ENCODE peak calls at places on chromosomes 4 and X, in six cellular contexts. Y, Q, D, F, B and G are unnamed samples.

GRCh38 chr4:164601653-164602052 is 152.3 kb upstream of the SMIM31 start:
- DNase-seq in Y (no peak), Q (no peak), D (no peak), F (no peak), B (no peak), G (no peak)

GRCh38 chr4:185587444-185588161 is 52.3 kb upstream of the PDLIM3 start:
- DNase-seq in Y (peak), Q (peak), D (no peak), F (no peak), B (no peak), G (no peak)

GRCh38 chr4:165381821-165382373 is 3.1 kb downstream of the CPE start:
- DNase-seq in Y (no peak), Q (no peak), D (no peak), F (no peak), B (no peak), G (no peak)

GRCh38 chrX:150148749-150149672 is 210.7 kb upstream of the EOLA2 start:
- DNase-seq in Y (no peak), Q (peak), D (no peak), F (no peak), B (peak), G (no peak)

GRCh38 chr4:675980-676870 is 1.9 kb downstream of the MYL5 start:
- DNase-seq in Y (no peak), Q (no peak), D (no peak), F (no peak), B (no peak), G (peak)

GRCh38 chr4:151340751-151341385 is 15.5 kb upstream of the SH3D19 start:
- DNase-seq in Y (no peak), Q (no peak), D (no peak), F (no peak), B (no peak), G (no peak)

GRCh38 chr4:26573389-26573794 is 10.5 kb upstream of the TBC1D19 start:
- DNase-seq in Y (no peak), Q (no peak), D (peak), F (no peak), B (no peak), G (no peak)

GRCh38 chr4:169201144-169202124 is 69.3 kb downstream of the SH3RF1 start:
- DNase-seq in Y (no peak), Q (peak), D (no peak), F (no peak), B (no peak), G (no peak)

GRCh38 chrX:117985241-117985640 is 131.4 kb downstream of the KLHL13 start:
- DNase-seq in Y (no peak), Q (no peak), D (no peak), F (no peak), B (no peak), G (peak)

GRCh38 chrX:155779831-155780230 is 101.3 kb upstream of the VAMP7 start:
- DNase-seq in Y (no peak), Q (no peak), D (no peak), F (no peak), B (no peak), G (no peak)

GRCh38 chr4:152536545-152537182 is 772 bp upstream of the FBXW7 start:
- DNase-seq in Y (no peak), Q (peak), D (no peak), F (no peak), B (no peak), G (no peak)

GRCh38 chr4:41155194-41155830 is 59.0 kb downstream of the APBB2 start:
- DNase-seq in Y (no peak), Q (peak), D (no peak), F (no peak), B (no peak), G (no peak)

GRCh38 chr4:115537387-115537786 is 424.0 kb upstream of the NDST4 start:
- DNase-seq in Y (no peak), Q (no peak), D (no peak), F (no peak), B (no peak), G (no peak)

GRCh38 chr4:135533053-135533452 is 1331.5 kb upstream of the PABPC4L start:
- DNase-seq in Y (no peak), Q (no peak), D (no peak), F (no peak), B (no peak), G (no peak)

GRCh38 chr4:12724520-12724919 is 759.6 kb downstream of the RAB28 start:
- DNase-seq in Y (no peak), Q (peak), D (no peak), F (no peak), B (no peak), G (no peak)

GRCh38 chrX:17535229-17535628 is 160.2 kb downstream of the NHS start:
- DNase-seq in Y (peak), Q (peak), D (no peak), F (no peak), B (no peak), G (peak)
- TF ChIP-seq CTCF in Y (peak), Q (peak), D (peak), F (peak), B (peak), G (peak)

GRCh38 chr4:19736968-19737756 is 514.5 kb upstream of the SLIT2 start:
- DNase-seq in Y (no peak), Q (peak), D (no peak), F (no peak), B (no peak), G (no peak)

GRCh38 chr4:19735012-19735411 is 516.7 kb upstream of the SLIT2 start:
- DNase-seq in Y (no peak), Q (peak), D (no peak), F (no peak), B (no peak), G (no peak)

GRCh38 chr4:19739101-19739651 is 512.5 kb upstream of the SLIT2 start:
- DNase-seq in Y (no peak), Q (peak), D (peak), F (no peak), B (no peak), G (no peak)
- TF ChIP-seq CTCF in Y (no peak), Q (no peak), D (no peak), F (no peak), B (no peak), G (no peak)

DNA sequence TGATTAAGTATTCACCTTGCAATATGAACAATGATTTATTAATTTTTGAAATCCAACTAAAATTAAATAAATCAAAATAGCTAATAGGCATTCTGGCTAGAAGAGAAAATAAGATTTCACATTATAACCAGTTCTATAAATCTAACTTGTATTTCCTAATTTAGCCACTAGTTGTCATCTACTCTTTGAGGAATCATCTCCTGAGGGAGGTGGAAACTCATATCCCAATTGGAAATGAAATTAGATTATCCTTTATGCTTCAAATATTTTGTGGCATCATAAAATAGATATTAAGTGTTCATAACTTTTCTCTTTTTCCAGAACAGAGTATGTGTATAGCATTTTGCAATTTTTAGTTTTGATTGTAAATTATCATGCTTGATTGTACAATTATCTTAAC is 558.5 kb upstream of the DIAPH2 start:
- DNase-seq in Y (no peak), Q (no peak), D (no peak), F (no peak), B (no peak), G (no peak)
- TF ChIP-seq CTCF in Y (peak), Q (peak), D (peak), F (peak), B (no peak), G (peak)

GRCh38 chrX:105210258-105210657 is 10.2 kb downstream of the TEX13A start:
- DNase-seq in Y (no peak), Q (no peak), D (no peak), F (no peak), B (no peak), G (no peak)
- TF ChIP-seq CTCF in Y (peak), Q (no peak), D (no peak), F (no peak), B (no peak), G (no peak)